ENCODE peak calls at places on chromosomes 2 and 18, in five cellular contexts. M, W, K, V and I are unnamed samples.

GRCh38 chr18:36411745-36412168 is 114.2 kb downstream of the FHOD3 start:
- DNase-seq in M (peak; percentile 78), W (no peak), K (no peak), V (peak; percentile 36), I (no peak)

GRCh38 chr2:101440127-101440738 is 34.7 kb downstream of the RFX8 start:
- DNase-seq in M (no peak), W (no peak), K (peak; percentile 48), V (peak; percentile 88), I (peak; percentile 86)

GRCh38 chr18:35749701-35750100 is 168.2 kb downstream of the GALNT1 start:
- DNase-seq in M (no peak), W (no peak), K (no peak), V (no peak), I (no peak)

GRCh38 chr2:42788882-42789281 is 3.5 kb downstream of the HAAO start:
- DNase-seq in M (no peak), W (no peak), K (no peak), V (no peak), I (no peak)

GRCh38 chr18:79924814-79925655 is 26.4 kb downstream of the SLC66A2 start:
- DNase-seq in M (peak; percentile 22), W (no peak), K (no peak), V (no peak), I (no peak)

GRCh38 chr2:187986392-187987105 is 305.1 kb upstream of the GULP1 start:
- DNase-seq in M (no peak), W (no peak), K (no peak), V (peak; percentile 27), I (peak; percentile 27)

GRCh38 chr2:220787251-220787650 is 784.9 kb downstream of the EPHA4 start:
- DNase-seq in M (no peak), W (no peak), K (no peak), V (no peak), I (no peak)

GRCh38 chr2:18871430-18871829 is 282.1 kb upstream of the NT5C1B start:
- DNase-seq in M (no peak), W (no peak), K (no peak), V (no peak), I (no peak)

GRCh38 chr2:25711641-25712369 is 38.4 kb upstream of the DTNB start:
- DNase-seq in M (no peak), W (no peak), K (no peak), V (no peak), I (no peak)

GRCh38 chr2:46635442-46635841 is 156.1 kb downstream of the TMEM247 start:
- DNase-seq in M (no peak), W (no peak), K (no peak), V (no peak), I (no peak)

GRCh38 chr2:46634905-46635304 is 155.5 kb downstream of the TMEM247 start:
- DNase-seq in M (no peak), W (no peak), K (no peak), V (no peak), I (no peak)

DNA sequence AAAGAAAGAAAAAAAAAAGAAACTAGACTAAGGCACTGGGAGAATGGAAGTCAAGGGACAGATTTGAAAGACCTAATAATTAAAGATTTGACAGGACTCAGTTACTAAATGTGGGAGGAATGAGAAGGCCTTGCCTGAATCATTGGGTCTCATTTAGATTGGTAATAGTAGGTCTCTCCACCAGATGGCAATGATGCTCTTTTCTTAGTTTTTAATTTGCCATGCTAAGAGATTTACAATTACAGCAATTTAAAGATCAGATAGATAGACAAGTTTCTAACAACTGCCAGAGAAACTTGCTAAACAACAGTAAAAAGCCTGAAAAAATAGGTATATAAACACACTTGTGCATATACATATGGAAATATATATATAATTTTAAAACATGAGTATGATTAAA is 153.0 kb downstream of the TMEM247 start:
- DNase-seq in M (no peak), W (no peak), K (peak; percentile 67), V (no peak), I (peak; percentile 79)
- TF ChIP-seq CTCF in M (peak; percentile 70), W (peak; percentile 68), K (peak; percentile 79), V (peak; percentile 52), I (peak; percentile 41)

DNA sequence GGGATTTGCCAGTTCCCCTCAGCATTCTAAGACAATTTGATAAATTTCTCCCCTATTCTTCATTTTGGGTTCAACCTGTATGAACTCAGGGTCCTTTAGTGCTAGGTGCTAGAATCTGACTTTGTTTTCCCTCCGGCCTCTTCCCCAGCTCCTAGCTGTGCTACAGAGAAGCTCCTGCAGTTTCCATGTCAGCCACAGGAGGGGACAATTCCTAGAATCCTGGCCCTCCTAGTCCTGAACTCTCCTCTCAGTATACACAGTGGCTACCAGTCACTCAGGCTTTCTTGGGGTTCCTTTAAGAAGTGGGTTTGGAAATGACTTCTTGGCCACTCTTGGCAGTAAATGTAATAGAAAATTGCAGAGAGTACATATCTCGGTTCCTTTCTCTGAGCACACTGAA is 4.9 kb upstream of the CHST10 start:
- DNase-seq in M (peak; percentile 55), W (no peak), K (peak; percentile 29), V (peak; percentile 49), I (peak; percentile 35)
- TF ChIP-seq CTCF in M (peak; percentile 71), W (no peak), K (peak; percentile 70), V (peak; percentile 84), I (peak; percentile 68)

GRCh38 chr18:5286525-5286924 is 9.0 kb downstream of the ZBTB14 start:
- DNase-seq in M (no peak), W (no peak), K (no peak), V (no peak), I (no peak)
- TF ChIP-seq CTCF in M (no peak), W (no peak), K (no peak), V (no peak), I (no peak)

GRCh38 chr2:74333175-74333574 is 10.0 kb downstream of the SLC4A5 start:
- DNase-seq in M (peak; percentile 40), W (no peak), K (peak; percentile 40), V (peak; percentile 52), I (peak; percentile 51)
- TF ChIP-seq CTCF in M (peak; percentile 73), W (no peak), K (peak; percentile 61), V (peak; percentile 76), I (peak; percentile 49)

GRCh38 chr2:143841935-143842334 is 678.0 kb downstream of the ZEB2 start:
- DNase-seq in M (no peak), W (no peak), K (peak; percentile 44), V (no peak), I (peak; percentile 25)
- TF ChIP-seq CTCF in M (peak; percentile 46), W (no peak), K (peak; percentile 45), V (peak; percentile 52), I (no peak)

GRCh38 chr18:48769006-48769646 is 181.6 kb downstream of the SMAD7 start:
- DNase-seq in M (no peak), W (no peak), K (no peak), V (no peak), I (no peak)
- TF ChIP-seq CTCF in M (peak; percentile 28), W (no peak), K (no peak), V (peak; percentile 38), I (no peak)